ENCODE peak calls at places on chromosome 19, in eight cellular contexts. T is HEK293T, P is ELR, Y is anterior cingulate cortex, H is NCI-H2081, Q is NCI-H345, M is T-helper 2 cell, E is heart left ventricle. F is an unnamed sample.

GRCh38 chr19:46324277-46324676 is 22.6 kb upstream of the PPP5C start:
- DNase-seq in T (no peak), P (no peak), Y (no peak), H (no peak), Q (no peak), M (no peak), E (no peak), F (no peak)

GRCh38 chr19:12868540-12869112 is 12.6 kb downstream of the DNASE2 start:
- DNase-seq in T (no peak), P (no peak), Y (no peak), H (peak; percentile 13), Q (no peak), M (no peak), E (no peak), F (no peak)

GRCh38 chr19:45361608-45362007 is 8.8 kb downstream of the ERCC2 start:
- DNase-seq in T (no peak), P (no peak), Y (no peak), H (no peak), Q (no peak), M (no peak), E (no peak), F (no peak)

GRCh38 chr19:16233836-16234551 is 36.3 kb downstream of the AP1M1 start:
- DNase-seq in T (no peak), P (no peak), Y (no peak), H (no peak), Q (no peak), M (no peak), E (no peak), F (no peak)

GRCh38 chr19:11420894-11421606 is 1.9 kb upstream of the RGL3 start:
- DNase-seq in T (no peak), P (no peak), Y (no peak), H (no peak), Q (peak; percentile 21), M (no peak), E (no peak), F (peak; percentile 43)

GRCh38 chr19:49432141-49433073 is 7.2 kb downstream of the GFY start:
- DNase-seq in T (no peak), P (no peak), Y (no peak), H (no peak), Q (no peak), M (no peak), E (no peak), F (peak; percentile 78)

GRCh38 chr19:2770055-2771013 is 12.7 kb downstream of the SGTA start:
- DNase-seq in T (no peak), P (no peak), Y (no peak), H (no peak), Q (no peak), M (no peak), E (no peak), F (no peak)

GRCh38 chr19:4671182-4671851 is 1.2 kb upstream of the MYDGF start:
- DNase-seq in T (no peak), P (no peak), Y (no peak), H (no peak), Q (no peak), M (no peak), E (no peak), F (no peak)

GRCh38 chr19:10829967-10830366 is 6.0 kb downstream of the TMED1 start:
- DNase-seq in T (no peak), P (no peak), Y (no peak), H (no peak), Q (no peak), M (no peak), E (no peak), F (no peak)

GRCh38 chr19:43738780-43739211 is 16.0 kb downstream of the SMG9 start:
- DNase-seq in T (no peak), P (no peak), Y (no peak), H (no peak), Q (no peak), M (no peak), E (no peak), F (no peak)

F was measured in NCI-H146.